ENCODE peak calls at places on chromosomes 11 and 22, in four cellular contexts. Z is IMR-90, A is PC-3, D is prostate gland. S is an unnamed sample.

GRCh38 chr11:116066777-116067176 is 562.6 kb upstream of the CADM1 start:
- DNase-seq in Z (no peak), A (no peak), D (no peak), S (no peak)

GRCh38 chr11:43517518-43517917 is 158.8 kb downstream of the TTC17 start:
- DNase-seq in Z (peak), A (no peak), D (no peak), S (no peak)

GRCh38 chr11:88307749-88308425 is 29.6 kb downstream of the CTSC start:
- DNase-seq in Z (no peak), A (no peak), D (no peak), S (no peak)

GRCh38 chr22:19802001-19802880 is 41.7 kb downstream of the TBX1 start:
- DNase-seq in Z (no peak), A (no peak), D (no peak), S (no peak)

GRCh38 chr11:77175869-77176539 is 48.0 kb downstream of the MYO7A start:
- DNase-seq in Z (no peak), A (no peak), D (no peak), S (no peak)

GRCh38 chr11:68763181-68763721 is 11.9 kb upstream of the TESMIN start:
- DNase-seq in Z (no peak), A (no peak), D (no peak), S (no peak)

GRCh38 chr11:34747261-34747660 is 126.4 kb downstream of the EHF start:
- DNase-seq in Z (no peak), A (no peak), D (no peak), S (no peak)

GRCh38 chr11:6943131-6943530 is 16.9 kb downstream of the ZNF215 start:
- DNase-seq in Z (peak), A (no peak), D (no peak), S (no peak)

DNA sequence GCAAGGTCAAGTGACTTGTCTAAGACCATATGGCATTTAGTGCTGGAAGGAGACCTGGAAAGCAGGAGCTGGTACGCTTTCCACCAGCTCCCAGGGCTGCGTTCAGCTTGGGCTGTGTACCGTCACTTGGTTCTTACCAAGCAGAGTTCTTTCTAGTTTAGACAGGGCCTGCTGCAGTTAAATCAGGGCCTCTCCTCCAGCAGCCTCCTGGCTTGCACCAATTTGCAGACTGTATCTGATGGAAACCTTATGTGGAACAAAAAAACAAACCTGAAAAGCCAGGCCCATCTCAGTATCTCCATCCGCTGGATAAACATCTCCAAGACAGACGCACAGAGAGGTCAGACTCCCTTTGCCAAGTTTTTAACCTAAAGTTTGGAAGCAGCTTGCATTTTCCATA is 288.5 kb upstream of the SORL1-AS1 start:
- DNase-seq in Z (peak), A (no peak), D (no peak), S (no peak)
- H3K27ac ChIP-seq in Z (peak), A (no peak), D (peak), S (peak)

GRCh38 chr11:46336781-46337180 is 10.5 kb upstream of the DGKZ start:
- DNase-seq in Z (no peak), A (no peak), D (no peak), S (no peak)
- H3K4me3 ChIP-seq in Z (no peak), A (no peak), D (no peak), S (no peak)

GRCh38 chr11:128891410-128891861 is 280 bp downstream of the KCNJ5 start:
- DNase-seq in Z (no peak), A (no peak), D (no peak), S (no peak)
- H3K27ac ChIP-seq in Z (no peak), A (no peak), D (peak), S (peak)

DNA sequence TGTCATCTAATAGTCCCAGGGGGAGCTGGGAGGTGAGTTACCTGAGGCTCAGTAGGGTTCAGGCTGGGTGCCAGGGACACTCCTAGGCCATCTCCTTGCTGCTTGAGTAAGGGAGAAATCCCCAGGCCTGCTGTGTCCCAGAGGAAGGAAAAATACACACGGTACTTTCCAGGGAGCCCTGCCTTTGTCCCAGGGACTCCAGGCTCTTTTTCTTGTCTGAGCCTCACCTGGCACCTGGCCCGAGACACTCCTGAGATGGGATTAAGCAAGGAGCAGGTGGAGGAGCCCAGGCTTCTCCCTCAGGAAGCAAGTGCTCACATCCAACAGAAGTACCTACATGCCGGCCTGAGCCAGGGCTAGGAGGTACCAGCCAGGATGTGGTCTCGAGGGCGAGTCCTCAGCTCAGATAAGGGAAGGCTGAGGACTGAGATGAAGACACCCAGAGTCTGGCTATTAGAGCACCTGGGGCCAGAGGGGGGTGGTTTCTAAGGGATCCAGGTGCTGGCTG is 899 bp upstream of the KLHDC7B start:
- DNase-seq in Z (no peak), A (no peak), D (no peak), S (no peak)
- H3K4me3 ChIP-seq in Z (no peak), A (no peak), D (no peak), S (no peak)

GRCh38 chr22:50260434-50260800 is 1.1 kb downstream of the MAPK12 start:
- DNase-seq in Z (no peak), A (no peak), D (no peak), S (no peak)
- H3K27ac ChIP-seq in Z (peak), A (no peak), D (no peak), S (no peak)

DNA sequence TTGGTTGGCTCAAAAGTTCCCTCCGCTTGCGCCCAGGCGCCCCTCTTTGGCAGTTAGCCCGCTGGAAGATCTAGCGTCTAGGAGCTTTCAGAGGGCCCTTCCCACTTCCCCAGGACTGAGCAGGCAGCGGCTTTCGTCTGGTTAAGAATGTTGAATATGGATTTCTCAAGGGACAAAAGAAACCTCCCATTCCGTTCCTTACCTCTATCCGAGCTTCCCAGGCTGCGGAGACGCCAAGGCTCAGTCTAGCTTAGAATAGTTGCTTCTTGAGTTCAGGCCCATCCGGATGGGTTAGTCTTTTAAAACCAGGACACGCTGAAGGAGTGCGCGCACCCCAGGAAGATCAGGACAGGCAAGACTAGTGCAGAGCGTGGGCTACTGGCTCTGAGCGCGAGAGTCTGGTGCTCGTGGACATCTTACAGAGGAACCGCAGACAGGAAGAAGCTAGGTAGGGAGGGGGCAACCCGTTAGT is 1.6 kb downstream of the NELL1 start:
- DNase-seq in Z (no peak), A (no peak), D (no peak), S (no peak)
- H3K4me3 ChIP-seq in Z (no peak), A (no peak), D (peak), S (no peak)

GRCh38 chr11:97069160-97069559 is 679.3 kb downstream of the JRKL start:
- DNase-seq in Z (no peak), A (no peak), D (no peak), S (no peak)
- H3K27ac ChIP-seq in Z (no peak), A (no peak), D (no peak), S (no peak)

GRCh38 chr11:94926698-94927237 is 46.6 kb downstream of the CWC15 start:
- DNase-seq in Z (peak), A (peak), D (peak), S (peak)

GRCh38 chr11:94925422-94926270 is 47.7 kb downstream of the CWC15 start:
- DNase-seq in Z (no peak), A (no peak), D (no peak), S (no peak)

GRCh38 chr11:94922675-94923347 is 50.5 kb downstream of the CWC15 start:
- DNase-seq in Z (no peak), A (no peak), D (no peak), S (no peak)

GRCh38 chr11:94926271-94926625 is 47.1 kb downstream of the CWC15 start:
- DNase-seq in Z (peak), A (no peak), D (no peak), S (no peak)

DNA sequence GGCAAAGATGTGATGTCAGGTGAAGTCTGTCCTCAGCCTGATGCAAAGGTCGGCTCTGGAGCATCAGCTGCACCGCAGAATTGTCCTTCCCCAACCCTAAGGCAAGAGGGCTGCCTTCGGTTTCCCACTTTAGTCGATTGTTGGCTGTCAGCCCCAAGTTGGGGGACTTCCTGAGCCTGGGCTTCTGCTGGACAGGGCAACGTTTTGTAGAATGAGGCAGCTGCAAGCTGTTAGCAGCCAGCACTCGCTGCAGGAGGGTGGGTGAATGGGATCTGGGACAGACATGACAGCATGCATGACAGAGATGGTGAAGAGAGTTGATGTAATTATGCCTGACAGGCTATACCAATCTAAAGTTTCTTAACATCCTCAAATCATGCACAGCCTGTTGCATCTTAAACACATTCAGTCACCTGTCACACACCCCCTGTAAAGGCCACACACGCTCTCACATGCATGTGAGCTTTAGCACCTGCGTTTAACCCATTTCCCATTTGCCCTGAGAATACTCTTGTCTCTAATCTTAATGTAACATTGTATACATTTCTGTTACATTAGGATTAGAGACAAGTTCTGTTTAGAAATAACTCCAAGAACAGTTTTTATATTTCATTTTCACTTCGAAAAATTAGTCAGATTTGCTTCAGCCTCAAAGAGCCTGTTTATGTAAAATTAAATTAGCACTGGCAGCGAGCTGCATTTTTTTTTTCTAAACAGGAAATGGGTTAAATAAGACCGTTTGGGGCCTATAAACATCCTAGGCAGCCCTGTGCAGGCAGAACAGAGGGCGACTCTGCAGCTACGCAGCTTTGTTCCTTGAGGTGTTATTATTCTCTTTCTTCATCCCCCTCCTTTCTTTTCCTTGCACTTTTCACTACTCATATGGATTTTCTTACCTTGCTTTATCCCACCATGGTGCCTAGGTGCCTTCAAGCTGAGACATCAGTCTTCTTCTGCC is 49.0 kb downstream of the CWC15 start:
- DNase-seq in Z (peak), A (no peak), D (no peak), S (no peak)
- H3K4me3 ChIP-seq in Z (no peak), A (no peak), D (no peak), S (no peak)